ENCODE peak calls at places on chromosome 1, in nine cellular contexts. F is left kidney; N is neural progenitor cell; X is stimulated activated CD4-positive, alpha-beta T cell treated with anti-CD3 and anti-CD28 coated beads, Interleukin-2, amount 100 ng/mL, for 48 hours; K is psoas muscle; T is AG10803; Z is activated naive CD4-positive, alpha-beta T cell treated with Interleukin-2 at 50 U/mL for 16 hours; I is HepG2; D is mucosa of gallbladder. L is an unnamed sample.

GRCh38 chr1:6686294-6686693 is 15.3 kb downstream of the DNAJC11 start:
- DNase-seq in F (no peak), N (no peak), X (no peak), K (peak), T (peak), Z (no peak), I (no peak), D (no peak), L (no peak)

GRCh38 chr1:149962039-149962647 is 25.5 kb upstream of the MTMR11 start:
- DNase-seq in F (peak), N (peak), X (peak), K (no peak), T (peak), Z (peak), I (peak), D (peak), L (peak)

GRCh38 chr1:220894924-220895256 is 15.6 kb downstream of the HLX start:
- DNase-seq in F (peak), N (peak), X (no peak), K (no peak), T (no peak), Z (no peak), I (no peak), D (no peak), L (no peak)

GRCh38 chr1:245432221-245432620 is 277.4 kb downstream of the KIF26B start:
- DNase-seq in F (peak), N (no peak), X (no peak), K (no peak), T (no peak), Z (no peak), I (no peak), D (no peak), L (no peak)

GRCh38 chr1:46202975-46203737 is at the start of gene LURAP1:
- DNase-seq in F (peak), N (peak), X (no peak), K (peak), T (peak), Z (peak), I (no peak), D (peak), L (no peak)

GRCh38 chr1:33970148-33970825 is 106.4 kb downstream of the HMGB4 start:
- DNase-seq in F (no peak), N (peak), X (no peak), K (no peak), T (no peak), Z (no peak), I (no peak), D (no peak), L (no peak)

GRCh38 chr1:203914292-203914691 is 52.9 kb downstream of the SNRPE start:
- DNase-seq in F (no peak), N (no peak), X (no peak), K (no peak), T (no peak), Z (no peak), I (peak), D (no peak), L (no peak)

GRCh38 chr1:3459051-3459908 is 4.8 kb downstream of the ARHGEF16 start:
- DNase-seq in F (peak), N (no peak), X (no peak), K (peak), T (no peak), Z (no peak), I (no peak), D (no peak), L (no peak)